ENCODE peak calls at places on chromosomes 3 and 15, in eight cellular contexts. I is AML-193; J is neural progenitor cell; C is activated T-helper 9 cell treated with anti-CD3 and anti-CD28 coated beads, Interleukin-2, amount 50 U/mL, for 16 hours; T is A549; O is activated CD8-positive, alpha-beta memory T cell treated with anti-CD3 and anti-CD28 coated beads for 48 hours; W is caudate nucleus; U is PC-3. V is an unnamed sample.

GRCh38 chr3:86388848-86389247 is 602.1 kb downstream of the VGLL3 start:
- DNase-seq in I (no peak), J (no peak), C (no peak), T (no peak), O (no peak), W (no peak), U (peak; percentile 13), V (no peak)

GRCh38 chr15:63509056-63509696 is 4.8 kb downstream of the USP3 start:
- DNase-seq in I (no peak), J (no peak), C (no peak), T (no peak), O (no peak), W (no peak), U (no peak), V (no peak)

GRCh38 chr15:41559489-41560177 is 621 bp downstream of the TYRO3 start:
- DNase-seq in I (no peak), J (peak; percentile 68), C (no peak), T (no peak), O (no peak), W (no peak), U (peak; percentile 11), V (no peak)

GRCh38 chr3:112013058-112013783 is 14.5 kb downstream of the TAGLN3 start:
- DNase-seq in I (peak; percentile 60), J (peak; percentile 80), C (peak; percentile 34), T (peak; percentile 56), O (no peak), W (peak; percentile 33), U (peak; percentile 86), V (peak; percentile 58)

GRCh38 chr3:117874028-117874765 is 1160.4 kb downstream of the IGSF11 start:
- DNase-seq in I (no peak), J (peak; percentile 43), C (no peak), T (no peak), O (no peak), W (no peak), U (no peak), V (no peak)

GRCh38 chr3:59731909-59732308 is 682.1 kb upstream of the CFAP20DC start:
- DNase-seq in I (peak; percentile 83), J (no peak), C (no peak), T (no peak), O (no peak), W (no peak), U (no peak), V (no peak)

GRCh38 chr15:39543651-39544050 is 37.2 kb upstream of the THBS1 start:
- DNase-seq in I (peak; percentile 1), J (peak; percentile 36), C (no peak), T (no peak), O (no peak), W (no peak), U (no peak), V (no peak)

GRCh38 chr3:184582998-184583344 is 21.4 kb downstream of the EPHB3 start:
- DNase-seq in I (no peak), J (peak; percentile 59), C (no peak), T (no peak), O (no peak), W (no peak), U (no peak), V (no peak)

GRCh38 chr3:141940204-141940776 is 63.8 kb downstream of the ATP1B3 start:
- DNase-seq in I (peak; percentile 14), J (peak; percentile 15), C (no peak), T (peak; percentile 47), O (peak; percentile 14), W (peak; percentile 4), U (peak; percentile 93), V (peak; percentile 39)

GRCh38 chr15:51493892-51494291 is 128.7 kb downstream of the DMXL2 start:
- DNase-seq in I (no peak), J (no peak), C (no peak), T (no peak), O (no peak), W (no peak), U (peak; percentile 2), V (no peak)

GRCh38 chr3:52004158-52004787 is 8.6 kb upstream of the RPL29 start:
- DNase-seq in I (no peak), J (peak; percentile 90), C (no peak), T (no peak), O (no peak), W (peak; percentile 55), U (no peak), V (no peak)

GRCh38 chr15:35667908-35668307 is 121.9 kb upstream of the DPH6 start:
- DNase-seq in I (no peak), J (no peak), C (no peak), T (no peak), O (no peak), W (no peak), U (no peak), V (no peak)

GRCh38 chr3:8619548-8619947 is 25.1 kb downstream of the SSUH2 start:
- DNase-seq in I (no peak), J (no peak), C (no peak), T (no peak), O (no peak), W (no peak), U (peak; percentile 94), V (no peak)

GRCh38 chr3:192054881-192055280 is 593.9 kb downstream of the PYDC2 start:
- DNase-seq in I (no peak), J (no peak), C (no peak), T (no peak), O (no peak), W (no peak), U (peak; percentile 49), V (no peak)

GRCh38 chr3:168040624-168041208 is 55.0 kb downstream of the GOLIM4 start:
- DNase-seq in I (peak; percentile 82), J (peak; percentile 70), C (no peak), T (peak; percentile 7), O (no peak), W (no peak), U (peak; percentile 63), V (peak; percentile 63)

GRCh38 chr3:56347219-56347871 is 120.9 kb downstream of the ERC2 start:
- DNase-seq in I (peak; percentile 68), J (peak; percentile 73), C (no peak), T (no peak), O (peak; percentile 1), W (peak; percentile 39), U (peak; percentile 16), V (peak; percentile 32)

GRCh38 chr3:28495301-28495700 is 146.7 kb upstream of the AZI2 start:
- DNase-seq in I (no peak), J (no peak), C (no peak), T (no peak), O (no peak), W (no peak), U (no peak), V (no peak)

GRCh38 chr3:148309390-148310035 is 388.2 kb upstream of the AGTR1 start:
- DNase-seq in I (peak; percentile 50), J (peak; percentile 72), C (no peak), T (peak; percentile 7), O (no peak), W (no peak), U (peak; percentile 57), V (peak; percentile 52)

GRCh38 chr3:10157015-10157414 is 7.7 kb upstream of the IRAK2 start:
- DNase-seq in I (no peak), J (no peak), C (no peak), T (no peak), O (no peak), W (no peak), U (no peak), V (no peak)

GRCh38 chr3:139122221-139122581 is 77.5 kb upstream of the PRR23C start:
- DNase-seq in I (no peak), J (no peak), C (no peak), T (no peak), O (no peak), W (no peak), U (no peak), V (no peak)

GRCh38 chr3:157027861-157028745 is 131.8 kb downstream of the CCNL1 start:
- DNase-seq in I (no peak), J (no peak), C (no peak), T (no peak), O (no peak), W (no peak), U (no peak), V (no peak)

GRCh38 chr3:167728176-167728575 is 6.5 kb downstream of the PDCD10 start:
- DNase-seq in I (no peak), J (no peak), C (no peak), T (peak; percentile 4), O (no peak), W (no peak), U (peak; percentile 26), V (no peak)

GRCh38 chr3:139537795-139538538 is 1.6 kb downstream of the RBP1 start:
- DNase-seq in I (no peak), J (no peak), C (no peak), T (no peak), O (no peak), W (no peak), U (no peak), V (no peak)

GRCh38 chr3:141085331-141086047 is 34.3 kb downstream of the SPSB4 start:
- DNase-seq in I (no peak), J (no peak), C (no peak), T (no peak), O (no peak), W (no peak), U (no peak), V (no peak)

GRCh38 chr3:134445631-134446030 is 40.2 kb downstream of the ANAPC13 start:
- DNase-seq in I (no peak), J (no peak), C (no peak), T (no peak), O (no peak), W (no peak), U (no peak), V (no peak)

GRCh38 chr3:105409364-105409763 is 42.7 kb downstream of the ALCAM start:
- DNase-seq in I (no peak), J (no peak), C (no peak), T (no peak), O (no peak), W (no peak), U (peak; percentile 83), V (no peak)

GRCh38 chr3:179811321-179812095 is 158.7 kb downstream of the USP13 start:
- DNase-seq in I (peak; percentile 83), J (peak; percentile 74), C (no peak), T (peak; percentile 11), O (no peak), W (no peak), U (peak; percentile 88), V (peak; percentile 77)

GRCh38 chr15:39362832-39363561 is 217.9 kb upstream of the THBS1 start:
- DNase-seq in I (no peak), J (no peak), C (no peak), T (no peak), O (no peak), W (no peak), U (no peak), V (no peak)

GRCh38 chr3:20837676-20838302 is 651.8 kb upstream of the SGO1 start:
- DNase-seq in I (no peak), J (no peak), C (no peak), T (no peak), O (no peak), W (no peak), U (no peak), V (no peak)

GRCh38 chr3:197183582-197183981 is 114.8 kb downstream of the DLG1 start:
- DNase-seq in I (no peak), J (peak; percentile 9), C (no peak), T (no peak), O (no peak), W (no peak), U (no peak), V (peak; percentile 59)

V was measured in OCI-LY7.